ENCODE peak calls at places on chromosomes 13 and 19, in nine cellular contexts. T, O, M, I, W, G, C, H and L are unnamed samples.

GRCh38 chr19:10863107-10863700 is 8.1 kb upstream of the CARM1 start:
- DNase-seq in M (no peak), I (no peak), C (no peak), T (no peak), W (no peak), O (no peak), H (no peak), G (peak), L (no peak)

GRCh38 chr19:55644842-55645511 is 1.5 kb downstream of the ZNF581 start:
- DNase-seq in T (no peak), O (no peak), M (no peak), G (no peak), C (no peak), H (no peak), W (no peak), I (no peak), L (no peak)

GRCh38 chr13:35470671-35471465 is 5.6 kb downstream of the MAB21L1 start:
- DNase-seq in C (no peak), G (peak), W (no peak), O (no peak), I (no peak), M (peak), T (no peak), H (peak), L (no peak)

GRCh38 chr13:91699863-91700262 is 301.4 kb downstream of the GPC5 start:
- DNase-seq in T (no peak), C (no peak), H (no peak), I (no peak), O (no peak), M (no peak), G (no peak), W (no peak), L (no peak)

GRCh38 chr19:3061214-3062161 is 807 bp downstream of the TLE5 start:
- DNase-seq in W (no peak), T (no peak), C (no peak), H (no peak), M (no peak), G (no peak), I (no peak), O (no peak), L (no peak)

GRCh38 chr19:2046046-2046907 is 4.8 kb downstream of the MKNK2 start:
- DNase-seq in I (no peak), O (no peak), W (no peak), M (no peak), H (no peak), G (no peak), C (no peak), T (no peak), L (no peak)

GRCh38 chr19:44817725-44818469 is 9.0 kb downstream of the BCAM start:
- DNase-seq in C (no peak), O (no peak), M (no peak), I (no peak), G (no peak), T (no peak), H (no peak), W (no peak), L (no peak)

GRCh38 chr19:54341295-54341694 is 2.3 kb upstream of the LILRA4 start:
- DNase-seq in T (no peak), O (no peak), C (no peak), H (no peak), W (no peak), M (no peak), I (no peak), G (no peak), L (no peak)

GRCh38 chr19:5934779-5935472 is 20.9 kb downstream of the CAPS start:
- DNase-seq in I (no peak), T (no peak), W (no peak), H (no peak), O (no peak), C (no peak), M (peak), G (peak), L (no peak)

GRCh38 chr19:641702-642101 is 2.0 kb downstream of the FGF22 start:
- DNase-seq in H (no peak), C (no peak), G (no peak), I (no peak), T (no peak), O (no peak), W (no peak), M (no peak), L (no peak)

GRCh38 chr13:34731486-34731885 is 210.6 kb upstream of the NBEA start:
- DNase-seq in T (no peak), W (no peak), G (no peak), I (no peak), H (no peak), O (peak), M (no peak), C (no peak), L (no peak)